ENCODE peak calls at places on chromosome 1, in eight cellular contexts. V is spleen, S is dorsolateral prefrontal cortex, Z is AG04450, G is ovary, W is heart right ventricle, L is colonic mucosa, A is H1. X is an unnamed sample.
A peak's percentile ranks its signal among the peaks of the same experiment; 100 is the strongest.

GRCh38 chr1:75035536-75035935 is 98.7 kb upstream of the LHX8 start:
- DNase-seq in W (no peak), A (no peak), L (no peak), Z (no peak), V (no peak), G (no peak), S (no peak), X (no peak)

GRCh38 chr1:152906023-152906565 is 2.3 kb upstream of the IVL start:
- DNase-seq in V (no peak), Z (no peak), A (no peak), W (no peak), S (no peak), L (no peak), G (no peak), X (no peak)

GRCh38 chr1:87140831-87141540 is 187.7 kb upstream of the LMO4 start:
- DNase-seq in W (no peak), S (no peak), A (no peak), G (no peak), Z (no peak), V (no peak), L (no peak), X (no peak)

GRCh38 chr1:26529405-26529654 is 231 bp upstream of the RPS6KA1 start:
- DNase-seq in Z (no peak), L (peak; percentile 35), G (no peak), W (no peak), A (no peak), V (no peak), S (no peak), X (no peak)

GRCh38 chr1:188365874-188366273 is 1537.1 kb downstream of the PLA2G4A start:
- DNase-seq in L (no peak), A (no peak), G (no peak), V (no peak), S (no peak), W (no peak), Z (no peak), X (no peak)

GRCh38 chr1:31587720-31588423 is 11.6 kb downstream of the TINAGL1 start:
- DNase-seq in G (peak; percentile 72), S (no peak), L (peak; percentile 87), W (peak; percentile 73), Z (no peak), V (no peak), A (peak; percentile 91), X (peak; percentile 38)

GRCh38 chr1:2856076-2856390 is 54.5 kb upstream of the TTC34 start:
- DNase-seq in L (no peak), W (no peak), V (peak; percentile 64), A (no peak), Z (no peak), S (no peak), G (no peak), X (no peak)

GRCh38 chr1:32321712-32322291 is 14.2 kb downstream of the MARCKSL1 start:
- DNase-seq in Z (no peak), A (no peak), S (no peak), G (no peak), W (no peak), L (peak; percentile 91), V (no peak), X (no peak)

GRCh38 chr1:219533280-219533679 is 79.6 kb downstream of the ZC3H11B start:
- DNase-seq in V (no peak), W (no peak), L (no peak), G (no peak), S (no peak), Z (no peak), A (no peak), X (no peak)

GRCh38 chr1:201219481-201220387 is 29.1 kb downstream of the IGFN1 start:
- DNase-seq in G (peak; percentile 7), A (peak; percentile 23), W (no peak), L (no peak), V (no peak), Z (no peak), S (no peak), X (no peak)

GRCh38 chr1:17588048-17588781 is 48.7 kb downstream of the ARHGEF10L start:
- DNase-seq in L (peak; percentile 95), S (no peak), V (no peak), G (no peak), Z (no peak), W (peak; percentile 76), A (no peak), X (peak; percentile 34)
- H3K27ac ChIP-seq in L (peak overlapping the region; percentile 93), S (peak overlapping the region; percentile 68), V (peak overlapping the region; percentile 57), G (no peak overlapping the region), Z (peak overlapping the region; percentile 82), W (peak overlapping the region; percentile 58), A (peak overlapping the region; percentile 64), X (peak overlapping the region; percentile 40)

GRCh38 chr1:117559139-117559538 is 46.7 kb upstream of the TENT5C start:
- DNase-seq in L (no peak), V (no peak), S (no peak), Z (no peak), A (no peak), G (no peak), W (no peak), X (no peak)
- TF ChIP-seq CTCF in L (no peak), V (no peak), S (no peak), Z (no peak), A (no peak), G (no peak), W (no peak), X (no peak)

DNA sequence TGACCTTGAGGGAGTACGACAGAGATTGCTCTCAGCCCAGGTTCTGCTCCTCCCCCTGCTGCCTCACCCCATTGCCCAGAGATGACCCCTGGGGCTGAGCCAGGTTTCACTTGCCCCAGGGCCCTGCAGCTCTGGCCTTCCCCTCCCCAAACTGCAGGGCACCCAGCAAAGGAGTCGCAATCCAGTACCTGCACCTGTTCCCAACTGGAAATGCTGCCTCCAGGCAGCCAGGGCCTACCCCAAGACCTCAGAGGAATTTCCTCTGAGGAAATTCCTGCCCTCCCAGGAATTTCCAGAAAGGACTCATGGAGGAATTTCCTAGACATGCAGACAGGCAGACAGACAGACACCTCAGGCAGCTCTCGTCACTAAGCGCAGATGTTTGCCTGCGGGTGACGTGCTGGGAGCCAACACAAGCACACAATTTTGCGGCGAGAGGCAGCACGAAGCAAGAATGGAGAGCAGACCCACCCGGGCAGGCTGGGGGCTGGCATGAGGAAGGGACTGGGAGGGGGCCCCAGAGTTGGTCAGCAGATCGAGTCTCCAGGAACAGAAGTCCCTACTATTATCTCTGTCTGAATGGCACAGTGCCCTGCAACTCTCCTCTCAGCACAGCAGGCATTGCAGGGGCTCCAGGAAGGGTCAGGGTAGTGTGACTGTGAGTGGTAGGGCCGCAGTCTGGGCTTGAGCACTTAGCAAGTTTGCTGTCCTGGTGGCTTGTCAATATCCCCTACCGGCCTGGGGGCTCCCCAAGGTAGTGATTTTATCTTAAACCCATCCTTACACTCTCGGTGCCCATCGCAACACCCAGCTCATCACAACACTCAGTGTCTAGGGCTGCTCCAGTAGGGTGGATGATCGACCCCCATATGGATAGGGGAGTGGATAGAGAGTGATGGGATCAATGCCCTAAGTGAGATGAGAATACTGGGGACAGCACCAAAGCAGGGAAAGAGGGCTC is 2.9 kb upstream of the EFNA1 start:
- DNase-seq in V (no peak), L (peak; percentile 67), Z (no peak), G (peak; percentile 42), A (peak; percentile 48), S (no peak), W (no peak), X (no peak)
- H3K27ac ChIP-seq in V (no peak overlapping the region), L (peak overlapping the region; percentile 92), Z (no peak overlapping the region), G (no peak overlapping the region), A (no peak overlapping the region), S (peak overlapping the region; percentile 97), W (no peak overlapping the region), X (no peak overlapping the region)

GRCh38 chr1:231240883-231241735 is at the start of gene GNPAT:
- DNase-seq in L (peak; percentile 90), V (peak; percentile 97), Z (peak; percentile 61), S (peak; percentile 81), A (peak; percentile 95), G (peak; percentile 92), W (peak; percentile 91), X (peak; percentile 83)
- TF ChIP-seq CTCF in L (no peak), V (no peak), Z (no peak), S (no peak), A (no peak), G (no peak), W (no peak), X (no peak)

GRCh38 chr1:230863449-230863848 is 4.9 kb downstream of the C1orf198 start:
- DNase-seq in L (peak; percentile 30), V (peak; percentile 64), Z (no peak), G (no peak), A (no peak), W (no peak), S (no peak), X (peak; percentile 16)
- H3K27ac ChIP-seq in L (no peak overlapping the region), V (no peak overlapping the region), Z (no peak overlapping the region), G (peak overlapping the region; percentile 63), A (no peak overlapping the region), W (peak overlapping the region; percentile 17), S (peak overlapping the region; percentile 87), X (no peak overlapping the region)

DNA sequence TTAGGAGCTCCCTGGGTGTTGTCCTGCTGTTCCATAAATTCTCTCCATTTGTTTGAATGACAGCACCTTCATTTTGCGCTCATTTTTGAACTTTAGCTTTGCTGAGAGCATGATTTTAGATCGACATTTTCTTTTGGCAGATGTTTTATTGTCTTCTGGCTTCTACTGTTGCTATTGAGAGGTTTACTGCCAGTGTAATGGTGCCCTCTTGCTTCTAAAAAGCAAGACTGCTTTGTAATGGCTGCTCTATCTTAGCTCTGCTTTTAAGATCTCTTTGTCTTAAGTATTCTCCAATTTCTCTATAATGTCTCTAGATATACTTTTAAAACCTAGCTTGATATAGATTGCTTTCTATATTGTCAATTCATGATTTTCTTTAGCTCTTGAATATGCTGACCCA is 27.8 kb downstream of the THEM4 start:
- DNase-seq in S (no peak), W (no peak), G (no peak), A (no peak), V (no peak), Z (no peak), L (no peak), X (no peak)
- TF ChIP-seq CTCF in S (peak; percentile 34), W (no peak), G (no peak), A (peak; percentile 18), V (no peak), Z (peak; percentile 12), L (no peak), X (no peak)

GRCh38 chr1:15311122-15311822 is 64.2 kb downstream of the FHAD1 start:
- DNase-seq in G (no peak), L (no peak), W (no peak), S (no peak), V (no peak), Z (no peak), A (no peak), X (no peak)
- H3K27ac ChIP-seq in G (no peak overlapping the region), L (no peak overlapping the region), W (no peak overlapping the region), S (no peak overlapping the region), V (no peak overlapping the region), Z (no peak overlapping the region), A (no peak overlapping the region), X (no peak overlapping the region)

GRCh38 chr1:30409476-30410152 is 313.8 kb downstream of the MATN1 start:
- DNase-seq in V (peak; percentile 34), S (no peak), A (peak; percentile 30), L (peak; percentile 6), G (no peak), Z (no peak), W (no peak), X (no peak)
- TF ChIP-seq CTCF in V (no peak), S (no peak), A (no peak), L (no peak), G (no peak), Z (no peak), W (no peak), X (no peak)

GRCh38 chr1:230158422-230159291 is 91.6 kb downstream of the GALNT2 start:
- DNase-seq in Z (no peak), S (no peak), W (no peak), V (no peak), G (no peak), L (peak; percentile 31), A (no peak), X (no peak)
- H3K27ac ChIP-seq in Z (peak overlapping the region; percentile 25), S (no peak overlapping the region), W (no peak overlapping the region), V (no peak overlapping the region), G (no peak overlapping the region), L (no peak overlapping the region), A (no peak overlapping the region), X (no peak overlapping the region)

GRCh38 chr1:222794656-222795474 is 20.0 kb upstream of the DISP1 start:
- DNase-seq in V (no peak), S (no peak), G (no peak), Z (no peak), W (no peak), L (no peak), A (no peak), X (no peak)
- TF ChIP-seq CTCF in V (no peak), S (no peak), G (no peak), Z (no peak), W (no peak), L (no peak), A (peak; percentile 40), X (no peak)